ENCODE peak calls at places on chromosomes 16 and 17, in four cellular contexts. C is lower leg skin, R is A549, G is thyroid gland. L is an unnamed sample.

GRCh38 chr17:62741290-62741689 is 66.8 kb downstream of the MARCHF10 start:
- DNase-seq in R (no peak), G (no peak), C (no peak), L (no peak)

GRCh38 chr17:78892062-78892456 is 10.9 kb downstream of the CEP295NL start:
- DNase-seq in G (no peak), R (no peak), C (no peak), L (no peak)

GRCh38 chr17:2745317-2746037 is 4.0 kb downstream of the CCDC92B start:
- DNase-seq in C (no peak), R (no peak), G (no peak), L (no peak)

GRCh38 chr17:74351552-74352210 is 10.0 kb downstream of the BTBD17 start:
- DNase-seq in G (no peak), C (no peak), R (peak), L (no peak)

GRCh38 chr17:42413464-42414040 is 9.5 kb downstream of the CAVIN1 start:
- DNase-seq in C (no peak), R (no peak), G (no peak), L (no peak)

GRCh38 chr16:50742521-50743150 is 750 bp downstream of the CYLD start:
- DNase-seq in C (no peak), R (no peak), G (peak), L (peak)

GRCh38 chr17:37764383-37764782 is 19.5 kb upstream of the HNF1B start:
- DNase-seq in R (no peak), G (no peak), C (no peak), L (no peak)

GRCh38 chr17:73492802-73493139 is 151.5 kb downstream of the SDK2 start:
- DNase-seq in C (no peak), R (no peak), G (no peak), L (no peak)

GRCh38 chr17:81543339-81543675 is 8.8 kb downstream of the FAAP100 start:
- DNase-seq in R (no peak), C (no peak), G (no peak), L (no peak)

GRCh38 chr17:82752371-82753200 is 721 bp downstream of the TBCD start:
- DNase-seq in R (no peak), C (no peak), G (peak), L (peak)

GRCh38 chr17:42672038-42672437 is 4.8 kb downstream of the PLEKHH3 start:
- DNase-seq in G (no peak), C (no peak), R (no peak), L (no peak)

GRCh38 chr16:14014284-14014625 is 56.9 kb upstream of the MRTFB start:
- DNase-seq in C (no peak), R (no peak), G (no peak), L (no peak)

GRCh38 chr16:1366712-1367299 is 15.1 kb downstream of the GNPTG start:
- DNase-seq in G (no peak), R (no peak), C (no peak), L (no peak)

GRCh38 chr16:79658301-79659001 is 57.9 kb upstream of the MAF start:
- DNase-seq in C (peak), R (peak), G (no peak), L (no peak)

GRCh38 chr16:47779201-47780016 is 318.3 kb downstream of the PHKB start:
- DNase-seq in R (peak), C (no peak), G (no peak), L (peak)

GRCh38 chr17:27407916-27408846 is 48.1 kb upstream of the KSR1 start:
- DNase-seq in G (peak), C (no peak), R (peak), L (no peak)

GRCh38 chr16:963913-964695 is 6.7 kb downstream of the LMF1 start:
- DNase-seq in C (no peak), G (no peak), R (no peak), L (no peak)

GRCh38 chr17:16915752-16916556 is 56.0 kb downstream of the TNFRSF13B start:
- DNase-seq in C (no peak), G (peak), R (peak), L (peak)

GRCh38 chr16:22318690-22319358 is 21.6 kb downstream of the POLR3E start:
- DNase-seq in C (no peak), R (peak), G (no peak), L (peak)

GRCh38 chr17:40613755-40614154 is 33.9 kb downstream of the SMARCE1 start:
- DNase-seq in G (no peak), C (no peak), R (no peak), L (no peak)

GRCh38 chr17:17837380-17837821 is 615 bp upstream of the SREBF1 start:
- DNase-seq in G (peak), C (no peak), R (peak), L (no peak)

GRCh38 chr17:82213251-82214011 is 789 bp upstream of the CCDC57 start:
- DNase-seq in R (peak), C (no peak), G (peak), L (peak)

GRCh38 chr16:15897834-15898254 is 9.4 kb upstream of the CEP20 start:
- DNase-seq in G (no peak), R (no peak), C (no peak), L (peak)

GRCh38 chr16:12124742-12125141 is 148.2 kb downstream of the SNX29 start:
- DNase-seq in C (no peak), G (no peak), R (no peak), L (no peak)

GRCh38 chr17:46043606-46044005 is 44.6 kb downstream of the STH start:
- DNase-seq in G (no peak), R (no peak), C (no peak), L (no peak)

GRCh38 chr17:1649844-1650409 is at the start of gene RILP:
- DNase-seq in R (peak), C (peak), G (peak), L (peak)

GRCh38 chr17:39222866-39223834 is 2.6 kb downstream of the STAC2 start:
- DNase-seq in R (no peak), C (no peak), G (no peak), L (no peak)

GRCh38 chr17:56913000-56913866 is 616 bp downstream of the TRIM25 start:
- DNase-seq in C (peak), G (no peak), R (no peak), L (peak)

GRCh38 chr16:50371936-50372595 is 3.3 kb upstream of the BRD7 start:
- DNase-seq in C (no peak), R (no peak), G (no peak), L (no peak)

GRCh38 chr16:15511759-15512487 is 77.5 kb downstream of the BMERB1 start:
- DNase-seq in R (no peak), C (no peak), G (no peak), L (no peak)

GRCh38 chr17:10768766-10769383 is 35.0 kb downstream of the TMEM238L start:
- DNase-seq in R (no peak), G (no peak), C (no peak), L (no peak)

GRCh38 chr17:58412064-58412703 is 5.2 kb downstream of the RNF43 start:
- DNase-seq in C (no peak), R (no peak), G (no peak), L (no peak)

GRCh38 chr17:41523787-41524186 is 4.3 kb downstream of the KRT19 start:
- DNase-seq in G (no peak), R (no peak), C (no peak), L (no peak)

GRCh38 chr16:54242199-54242598 is 44.4 kb downstream of the IRX3 start:
- DNase-seq in C (no peak), R (peak), G (no peak), L (no peak)

GRCh38 chr16:87056551-87056950 is 260.6 kb downstream of the C16orf95 start:
- DNase-seq in C (no peak), R (no peak), G (no peak), L (no peak)

GRCh38 chr16:53142823-53143568 is 88.2 kb downstream of the CHD9 start:
- DNase-seq in R (peak), C (no peak), G (no peak), L (no peak)

GRCh38 chr17:68036304-68037147 is 991 bp downstream of the KPNA2 start:
- DNase-seq in C (no peak), R (no peak), G (no peak), L (no peak)

GRCh38 chr16:30876867-30877266 is 17.0 kb downstream of the BCL7C start:
- DNase-seq in C (no peak), G (no peak), R (peak), L (no peak)

GRCh38 chr16:30875881-30876791 is 17.7 kb downstream of the BCL7C start:
- DNase-seq in R (no peak), C (no peak), G (no peak), L (peak)

GRCh38 chr16:30870904-30871303 is 23.0 kb downstream of the BCL7C start:
- DNase-seq in G (no peak), C (no peak), R (no peak), L (no peak)

GRCh38 chr16:30874244-30874820 is 19.5 kb downstream of the BCL7C start:
- DNase-seq in R (no peak), C (no peak), G (no peak), L (no peak)

GRCh38 chr16:30874821-30875717 is 18.8 kb downstream of the BCL7C start:
- DNase-seq in G (peak), R (peak), C (peak), L (peak)
- TF ChIP-seq CTCF in G (peak), R (no peak), C (no peak), L (no peak)

DNA sequence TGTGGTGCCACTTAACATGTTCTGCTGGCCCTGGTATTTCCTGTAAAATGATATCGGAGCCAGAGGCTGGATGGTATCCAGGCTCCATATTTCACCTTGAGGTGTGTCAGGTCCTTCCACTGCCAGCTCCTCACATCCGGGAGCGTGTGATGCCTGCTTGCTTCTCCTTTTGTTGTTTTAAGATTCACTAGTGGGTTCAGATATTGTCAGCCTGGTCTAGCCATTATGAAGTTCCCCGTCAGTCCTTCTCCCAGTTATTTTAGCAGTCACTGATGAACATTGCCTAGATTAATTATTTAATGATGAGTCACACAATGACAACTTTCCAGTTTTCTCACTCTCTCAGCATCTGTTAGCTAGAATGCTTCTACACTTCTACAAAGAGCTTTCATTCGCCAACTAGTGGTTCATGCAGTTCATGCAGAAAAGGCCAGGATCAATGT is 11.3 kb downstream of the DNAAF1 start:
- DNase-seq in C (no peak), G (no peak), R (no peak), L (no peak)
- TF ChIP-seq CTCF in C (no peak), G (no peak), R (no peak), L (no peak)

GRCh38 chr16:82364690-82365089 is 194.7 kb upstream of the MPHOSPH6 start:
- DNase-seq in R (no peak), G (no peak), C (no peak), L (no peak)

GRCh38 chr16:82370282-82370681 is 200.3 kb upstream of the MPHOSPH6 start:
- DNase-seq in G (no peak), R (no peak), C (no peak), L (no peak)

GRCh38 chr16:82366462-82366861 is 196.4 kb upstream of the MPHOSPH6 start:
- DNase-seq in R (no peak), C (no peak), G (no peak), L (no peak)

GRCh38 chr16:82363026-82363816 is 193.2 kb upstream of the MPHOSPH6 start:
- DNase-seq in R (no peak), G (no peak), C (no peak), L (no peak)

DNA sequence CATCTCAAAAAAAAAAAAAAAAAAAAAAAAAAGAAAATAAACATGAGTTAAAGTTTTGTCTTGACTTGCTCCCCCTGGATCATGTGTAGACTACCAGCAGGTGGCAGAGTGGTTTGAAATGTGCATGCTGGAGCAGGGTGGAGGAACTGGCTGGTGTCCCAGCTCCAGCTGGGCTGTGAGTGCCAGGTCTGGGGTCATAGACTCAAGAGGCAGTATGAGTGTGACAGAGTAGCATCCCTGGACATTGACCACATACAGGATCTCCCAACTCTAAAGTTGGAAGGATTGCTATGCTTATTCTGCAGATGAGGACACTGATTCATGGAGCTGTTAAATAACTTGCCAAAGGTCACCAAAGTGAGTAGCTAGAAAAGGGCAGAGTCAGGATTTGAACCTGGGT is 198.0 kb upstream of the MPHOSPH6 start:
- DNase-seq in R (peak), G (peak), C (no peak), L (peak)
- TF ChIP-seq CTCF in R (no peak), G (no peak), C (no peak), L (no peak)

DNA sequence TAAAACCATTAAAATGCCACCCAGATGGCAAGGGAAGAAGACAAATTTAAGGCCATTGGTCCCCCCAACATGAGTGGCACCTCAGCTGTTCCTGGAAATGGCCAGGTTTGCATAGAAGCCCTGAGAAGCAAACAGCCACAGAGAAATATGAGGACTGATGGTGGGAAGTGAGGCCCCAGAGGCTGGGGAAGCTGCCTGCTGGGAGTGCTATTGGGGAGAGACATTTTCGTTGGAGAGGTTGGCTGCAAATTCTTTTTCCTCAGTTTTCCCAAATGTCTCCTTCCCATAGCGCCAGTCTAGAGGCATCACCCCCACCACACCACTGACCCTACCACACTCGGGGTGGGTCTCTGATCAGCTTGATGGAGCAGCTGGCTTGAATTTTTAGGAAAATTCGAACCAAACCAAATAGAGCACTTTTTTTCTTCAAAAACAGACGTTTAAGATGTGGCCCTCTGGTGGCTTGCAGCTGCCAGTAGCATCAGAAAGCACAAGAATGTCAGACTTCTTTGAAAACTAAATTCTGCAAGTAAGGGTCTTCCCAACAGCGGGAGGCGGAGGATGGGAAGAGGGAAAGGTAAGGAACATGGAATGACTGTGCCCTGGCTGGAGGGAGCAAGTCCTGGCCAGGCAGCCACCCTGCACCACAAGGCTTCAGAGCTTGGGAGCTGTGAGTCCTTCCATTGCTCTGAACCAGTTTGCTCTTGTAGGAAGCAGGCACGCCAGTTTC is 13.2 kb upstream of the SLC12A3 start:
- DNase-seq in G (peak), R (peak), C (no peak), L (no peak)
- TF ChIP-seq CTCF in G (peak), R (peak), C (no peak), L (no peak)

L was measured in GM13976.